ENCODE peak calls at places on chromosomes 1 and 21, in nine cellular contexts. One of them, this sample, is unnamed.

GRCh38 chr1:156281281-156282142 is 1.1 kb downstream of the SMG5 start:
- DNase-seq in cerebellar cortex: no peak
- DNase-seq in erythroblast: peak
- DNase-seq in ELR: peak
- DNase-seq in stimulated activated CD4-positive, alpha-beta T cell treated with anti-CD3 and anti-CD28 coated beads, Interleukin-1b, Interleukin-23, amount 100 ng/mL, for 1 hour: no peak
- DNase-seq in uterus: no peak
- DNase-seq in amygdala: no peak
- DNase-seq in A172: peak
- DNase-seq in T47D: no peak
- DNase-seq in this sample: peak

GRCh38 chr1:158728510-158729225 is 8.1 kb upstream of the OR6K3 start:
- DNase-seq in amygdala: no peak
- DNase-seq in stimulated activated CD4-positive, alpha-beta T cell treated with anti-CD3 and anti-CD28 coated beads, Interleukin-1b, Interleukin-23, amount 100 ng/mL, for 1 hour: no peak
- DNase-seq in T47D: no peak
- DNase-seq in uterus: no peak
- DNase-seq in cerebellar cortex: no peak
- DNase-seq in ELR: no peak
- DNase-seq in erythroblast: peak
- DNase-seq in A172: no peak
- DNase-seq in this sample: no peak

GRCh38 chr1:89957063-89957462 is 37.8 kb upstream of the ZNF326 start:
- DNase-seq in uterus: no peak
- DNase-seq in ELR: no peak
- DNase-seq in T47D: no peak
- DNase-seq in A172: no peak
- DNase-seq in cerebellar cortex: no peak
- DNase-seq in erythroblast: peak
- DNase-seq in amygdala: no peak
- DNase-seq in stimulated activated CD4-positive, alpha-beta T cell treated with anti-CD3 and anti-CD28 coated beads, Interleukin-1b, Interleukin-23, amount 100 ng/mL, for 1 hour: no peak
- DNase-seq in this sample: no peak

GRCh38 chr21:35933466-35933865 is 126.9 kb downstream of the SETD4 start:
- DNase-seq in ELR: peak
- DNase-seq in uterus: peak
- DNase-seq in amygdala: no peak
- DNase-seq in erythroblast: no peak
- DNase-seq in A172: peak
- DNase-seq in stimulated activated CD4-positive, alpha-beta T cell treated with anti-CD3 and anti-CD28 coated beads, Interleukin-1b, Interleukin-23, amount 100 ng/mL, for 1 hour: no peak
- DNase-seq in T47D: no peak
- DNase-seq in cerebellar cortex: peak
- DNase-seq in this sample: peak

GRCh38 chr1:22203335-22203734 is 60.4 kb upstream of the WNT4 start:
- DNase-seq in stimulated activated CD4-positive, alpha-beta T cell treated with anti-CD3 and anti-CD28 coated beads, Interleukin-1b, Interleukin-23, amount 100 ng/mL, for 1 hour: no peak
- DNase-seq in amygdala: no peak
- DNase-seq in T47D: no peak
- DNase-seq in erythroblast: no peak
- DNase-seq in A172: no peak
- DNase-seq in ELR: no peak
- DNase-seq in cerebellar cortex: no peak
- DNase-seq in uterus: no peak
- DNase-seq in this sample: no peak

GRCh38 chr1:212234431-212235298 is 50.5 kb upstream of the PPP2R5A start:
- DNase-seq in amygdala: no peak
- DNase-seq in cerebellar cortex: no peak
- DNase-seq in stimulated activated CD4-positive, alpha-beta T cell treated with anti-CD3 and anti-CD28 coated beads, Interleukin-1b, Interleukin-23, amount 100 ng/mL, for 1 hour: no peak
- DNase-seq in erythroblast: no peak
- DNase-seq in ELR: peak
- DNase-seq in T47D: no peak
- DNase-seq in A172: peak
- DNase-seq in uterus: peak
- DNase-seq in this sample: peak

GRCh38 chr21:27244796-27245195 is 277.9 kb upstream of the ADAMTS5 start:
- DNase-seq in T47D: no peak
- DNase-seq in stimulated activated CD4-positive, alpha-beta T cell treated with anti-CD3 and anti-CD28 coated beads, Interleukin-1b, Interleukin-23, amount 100 ng/mL, for 1 hour: no peak
- DNase-seq in amygdala: no peak
- DNase-seq in erythroblast: no peak
- DNase-seq in cerebellar cortex: no peak
- DNase-seq in uterus: no peak
- DNase-seq in ELR: no peak
- DNase-seq in A172: no peak
- DNase-seq in this sample: no peak

GRCh38 chr1:70896224-70896623 is 151.4 kb downstream of the PTGER3 start:
- DNase-seq in A172: peak
- DNase-seq in amygdala: no peak
- DNase-seq in ELR: peak
- DNase-seq in erythroblast: peak
- DNase-seq in cerebellar cortex: no peak
- DNase-seq in uterus: no peak
- DNase-seq in stimulated activated CD4-positive, alpha-beta T cell treated with anti-CD3 and anti-CD28 coated beads, Interleukin-1b, Interleukin-23, amount 100 ng/mL, for 1 hour: no peak
- DNase-seq in T47D: no peak
- DNase-seq in this sample: no peak

GRCh38 chr21:43301424-43302355 is 125.2 kb downstream of the SIK1 start:
- DNase-seq in A172: no peak
- DNase-seq in erythroblast: no peak
- DNase-seq in amygdala: no peak
- DNase-seq in ELR: no peak
- DNase-seq in uterus: no peak
- DNase-seq in cerebellar cortex: no peak
- DNase-seq in T47D: no peak
- DNase-seq in stimulated activated CD4-positive, alpha-beta T cell treated with anti-CD3 and anti-CD28 coated beads, Interleukin-1b, Interleukin-23, amount 100 ng/mL, for 1 hour: no peak
- DNase-seq in this sample: no peak

GRCh38 chr1:167862432-167863076 is 51.4 kb downstream of the ADCY10 start:
- DNase-seq in amygdala: no peak
- DNase-seq in cerebellar cortex: no peak
- DNase-seq in ELR: peak
- DNase-seq in A172: peak
- DNase-seq in erythroblast: no peak
- DNase-seq in T47D: no peak
- DNase-seq in stimulated activated CD4-positive, alpha-beta T cell treated with anti-CD3 and anti-CD28 coated beads, Interleukin-1b, Interleukin-23, amount 100 ng/mL, for 1 hour: no peak
- DNase-seq in uterus: no peak
- DNase-seq in this sample: no peak

GRCh38 chr1:60972841-60973364 is 109.5 kb upstream of the NFIA start:
- DNase-seq in cerebellar cortex: no peak
- DNase-seq in stimulated activated CD4-positive, alpha-beta T cell treated with anti-CD3 and anti-CD28 coated beads, Interleukin-1b, Interleukin-23, amount 100 ng/mL, for 1 hour: no peak
- DNase-seq in erythroblast: peak
- DNase-seq in A172: peak
- DNase-seq in T47D: no peak
- DNase-seq in uterus: no peak
- DNase-seq in ELR: peak
- DNase-seq in amygdala: no peak
- DNase-seq in this sample: peak

GRCh38 chr21:42187976-42188653 is 30.8 kb upstream of the ABCG1 start:
- DNase-seq in erythroblast: no peak
- DNase-seq in amygdala: no peak
- DNase-seq in T47D: no peak
- DNase-seq in cerebellar cortex: no peak
- DNase-seq in uterus: no peak
- DNase-seq in A172: peak
- DNase-seq in stimulated activated CD4-positive, alpha-beta T cell treated with anti-CD3 and anti-CD28 coated beads, Interleukin-1b, Interleukin-23, amount 100 ng/mL, for 1 hour: peak
- DNase-seq in ELR: peak
- DNase-seq in this sample: no peak

GRCh38 chr21:31310750-31311149 is 33.3 kb downstream of the TIAM1 start:
- DNase-seq in T47D: no peak
- DNase-seq in amygdala: no peak
- DNase-seq in A172: no peak
- DNase-seq in erythroblast: no peak
- DNase-seq in uterus: no peak
- DNase-seq in cerebellar cortex: no peak
- DNase-seq in stimulated activated CD4-positive, alpha-beta T cell treated with anti-CD3 and anti-CD28 coated beads, Interleukin-1b, Interleukin-23, amount 100 ng/mL, for 1 hour: no peak
- DNase-seq in ELR: no peak
- DNase-seq in this sample: no peak

GRCh38 chr1:164440222-164440621 is 118.8 kb upstream of the PBX1 start:
- DNase-seq in cerebellar cortex: no peak
- DNase-seq in stimulated activated CD4-positive, alpha-beta T cell treated with anti-CD3 and anti-CD28 coated beads, Interleukin-1b, Interleukin-23, amount 100 ng/mL, for 1 hour: no peak
- DNase-seq in amygdala: no peak
- DNase-seq in T47D: no peak
- DNase-seq in erythroblast: peak
- DNase-seq in ELR: peak
- DNase-seq in A172: peak
- DNase-seq in uterus: peak
- DNase-seq in this sample: peak

GRCh38 chr1:230747139-230747730 is at the start of gene CAPN9:
- DNase-seq in uterus: no peak
- DNase-seq in cerebellar cortex: no peak
- DNase-seq in erythroblast: no peak
- DNase-seq in T47D: no peak
- DNase-seq in A172: no peak
- DNase-seq in amygdala: no peak
- DNase-seq in ELR: no peak
- DNase-seq in stimulated activated CD4-positive, alpha-beta T cell treated with anti-CD3 and anti-CD28 coated beads, Interleukin-1b, Interleukin-23, amount 100 ng/mL, for 1 hour: no peak
- DNase-seq in this sample: no peak

GRCh38 chr1:20158358-20159070 is 19.4 kb downstream of the PLA2G2F start:
- DNase-seq in amygdala: no peak
- DNase-seq in uterus: no peak
- DNase-seq in T47D: no peak
- DNase-seq in stimulated activated CD4-positive, alpha-beta T cell treated with anti-CD3 and anti-CD28 coated beads, Interleukin-1b, Interleukin-23, amount 100 ng/mL, for 1 hour: no peak
- DNase-seq in erythroblast: no peak
- DNase-seq in ELR: no peak
- DNase-seq in A172: no peak
- DNase-seq in cerebellar cortex: no peak
- DNase-seq in this sample: no peak

GRCh38 chr1:247100676-247101279 is 3.4 kb downstream of the ZNF669 start:
- DNase-seq in A172: no peak
- DNase-seq in cerebellar cortex: no peak
- DNase-seq in amygdala: no peak
- DNase-seq in stimulated activated CD4-positive, alpha-beta T cell treated with anti-CD3 and anti-CD28 coated beads, Interleukin-1b, Interleukin-23, amount 100 ng/mL, for 1 hour: no peak
- DNase-seq in uterus: no peak
- DNase-seq in erythroblast: no peak
- DNase-seq in T47D: no peak
- DNase-seq in ELR: no peak
- DNase-seq in this sample: no peak

GRCh38 chr1:37875833-37876232 is 16.4 kb upstream of the MTF1 start:
- DNase-seq in uterus: no peak
- DNase-seq in stimulated activated CD4-positive, alpha-beta T cell treated with anti-CD3 and anti-CD28 coated beads, Interleukin-1b, Interleukin-23, amount 100 ng/mL, for 1 hour: no peak
- DNase-seq in cerebellar cortex: no peak
- DNase-seq in A172: no peak
- DNase-seq in ELR: peak
- DNase-seq in erythroblast: peak
- DNase-seq in T47D: no peak
- DNase-seq in amygdala: no peak
- DNase-seq in this sample: peak

GRCh38 chr21:36125513-36126121 is 9.3 kb upstream of the CBR3 start:
- DNase-seq in erythroblast: peak
- DNase-seq in cerebellar cortex: peak
- DNase-seq in uterus: no peak
- DNase-seq in T47D: no peak
- DNase-seq in A172: peak
- DNase-seq in amygdala: no peak
- DNase-seq in ELR: peak
- DNase-seq in stimulated activated CD4-positive, alpha-beta T cell treated with anti-CD3 and anti-CD28 coated beads, Interleukin-1b, Interleukin-23, amount 100 ng/mL, for 1 hour: no peak
- DNase-seq in this sample: peak

GRCh38 chr1:22627331-22627730 is 9.1 kb upstream of the C1QA start:
- DNase-seq in cerebellar cortex: no peak
- DNase-seq in amygdala: no peak
- DNase-seq in erythroblast: no peak
- DNase-seq in uterus: no peak
- DNase-seq in ELR: no peak
- DNase-seq in T47D: no peak
- DNase-seq in stimulated activated CD4-positive, alpha-beta T cell treated with anti-CD3 and anti-CD28 coated beads, Interleukin-1b, Interleukin-23, amount 100 ng/mL, for 1 hour: no peak
- DNase-seq in A172: no peak
- DNase-seq in this sample: no peak

GRCh38 chr1:12038356-12039140 is 19.2 kb downstream of the MIIP start:
- DNase-seq in T47D: no peak
- DNase-seq in A172: no peak
- DNase-seq in amygdala: no peak
- DNase-seq in ELR: no peak
- DNase-seq in uterus: no peak
- DNase-seq in stimulated activated CD4-positive, alpha-beta T cell treated with anti-CD3 and anti-CD28 coated beads, Interleukin-1b, Interleukin-23, amount 100 ng/mL, for 1 hour: no peak
- DNase-seq in cerebellar cortex: no peak
- DNase-seq in erythroblast: no peak
- DNase-seq in this sample: no peak

GRCh38 chr1:41438711-41439110 is 45.8 kb downstream of the EDN2 start:
- DNase-seq in T47D: no peak
- DNase-seq in uterus: no peak
- DNase-seq in cerebellar cortex: no peak
- DNase-seq in amygdala: no peak
- DNase-seq in stimulated activated CD4-positive, alpha-beta T cell treated with anti-CD3 and anti-CD28 coated beads, Interleukin-1b, Interleukin-23, amount 100 ng/mL, for 1 hour: no peak
- DNase-seq in erythroblast: no peak
- DNase-seq in A172: no peak
- DNase-seq in ELR: no peak
- DNase-seq in this sample: no peak

GRCh38 chr1:58206749-58207148 is 339.8 kb downstream of the OMA1 start:
- DNase-seq in stimulated activated CD4-positive, alpha-beta T cell treated with anti-CD3 and anti-CD28 coated beads, Interleukin-1b, Interleukin-23, amount 100 ng/mL, for 1 hour: no peak
- DNase-seq in erythroblast: no peak
- DNase-seq in uterus: no peak
- DNase-seq in T47D: no peak
- DNase-seq in cerebellar cortex: no peak
- DNase-seq in amygdala: no peak
- DNase-seq in A172: no peak
- DNase-seq in ELR: no peak
- DNase-seq in this sample: no peak

GRCh38 chr1:15758537-15758936 is at the start of gene FBLIM1:
- DNase-seq in amygdala: no peak
- DNase-seq in erythroblast: no peak
- DNase-seq in A172: no peak
- DNase-seq in ELR: peak
- DNase-seq in stimulated activated CD4-positive, alpha-beta T cell treated with anti-CD3 and anti-CD28 coated beads, Interleukin-1b, Interleukin-23, amount 100 ng/mL, for 1 hour: no peak
- DNase-seq in uterus: peak
- DNase-seq in T47D: no peak
- DNase-seq in cerebellar cortex: no peak
- DNase-seq in this sample: no peak

GRCh38 chr1:200960236-200960947 is 63.1 kb downstream of the KIF21B start:
- DNase-seq in A172: no peak
- DNase-seq in uterus: no peak
- DNase-seq in T47D: no peak
- DNase-seq in ELR: no peak
- DNase-seq in cerebellar cortex: no peak
- DNase-seq in stimulated activated CD4-positive, alpha-beta T cell treated with anti-CD3 and anti-CD28 coated beads, Interleukin-1b, Interleukin-23, amount 100 ng/mL, for 1 hour: no peak
- DNase-seq in erythroblast: no peak
- DNase-seq in amygdala: no peak
- DNase-seq in this sample: no peak

GRCh38 chr21:42614811-42615342 is 38.5 kb upstream of the PDE9A start:
- DNase-seq in ELR: peak
- DNase-seq in cerebellar cortex: no peak
- DNase-seq in uterus: no peak
- DNase-seq in stimulated activated CD4-positive, alpha-beta T cell treated with anti-CD3 and anti-CD28 coated beads, Interleukin-1b, Interleukin-23, amount 100 ng/mL, for 1 hour: peak
- DNase-seq in erythroblast: peak
- DNase-seq in amygdala: no peak
- DNase-seq in T47D: peak
- DNase-seq in A172: no peak
- DNase-seq in this sample: peak

GRCh38 chr1:161986328-161986727 is 37.3 kb downstream of the OLFML2B start:
- DNase-seq in amygdala: peak
- DNase-seq in T47D: no peak
- DNase-seq in ELR: no peak
- DNase-seq in uterus: no peak
- DNase-seq in erythroblast: no peak
- DNase-seq in A172: no peak
- DNase-seq in cerebellar cortex: no peak
- DNase-seq in stimulated activated CD4-positive, alpha-beta T cell treated with anti-CD3 and anti-CD28 coated beads, Interleukin-1b, Interleukin-23, amount 100 ng/mL, for 1 hour: no peak
- DNase-seq in this sample: no peak

GRCh38 chr1:51351907-51352306 is 21.5 kb upstream of the TTC39A start:
- DNase-seq in A172: no peak
- DNase-seq in amygdala: no peak
- DNase-seq in ELR: no peak
- DNase-seq in stimulated activated CD4-positive, alpha-beta T cell treated with anti-CD3 and anti-CD28 coated beads, Interleukin-1b, Interleukin-23, amount 100 ng/mL, for 1 hour: no peak
- DNase-seq in T47D: no peak
- DNase-seq in cerebellar cortex: no peak
- DNase-seq in erythroblast: no peak
- DNase-seq in uterus: no peak
- DNase-seq in this sample: no peak

GRCh38 chr21:32351428-32351827 is 41.4 kb downstream of the URB1 start:
- DNase-seq in A172: no peak
- DNase-seq in ELR: no peak
- DNase-seq in stimulated activated CD4-positive, alpha-beta T cell treated with anti-CD3 and anti-CD28 coated beads, Interleukin-1b, Interleukin-23, amount 100 ng/mL, for 1 hour: no peak
- DNase-seq in amygdala: no peak
- DNase-seq in T47D: peak
- DNase-seq in erythroblast: no peak
- DNase-seq in cerebellar cortex: no peak
- DNase-seq in uterus: no peak
- DNase-seq in this sample: no peak

GRCh38 chr1:66532798-66533783 is 862 bp upstream of the SGIP1 start:
- DNase-seq in cerebellar cortex: no peak
- DNase-seq in stimulated activated CD4-positive, alpha-beta T cell treated with anti-CD3 and anti-CD28 coated beads, Interleukin-1b, Interleukin-23, amount 100 ng/mL, for 1 hour: no peak
- DNase-seq in ELR: peak
- DNase-seq in uterus: peak
- DNase-seq in erythroblast: peak
- DNase-seq in amygdala: no peak
- DNase-seq in A172: no peak
- DNase-seq in T47D: no peak
- DNase-seq in this sample: peak

GRCh38 chr1:156004843-156005593 is 15.7 kb downstream of the SSR2 start:
- DNase-seq in stimulated activated CD4-positive, alpha-beta T cell treated with anti-CD3 and anti-CD28 coated beads, Interleukin-1b, Interleukin-23, amount 100 ng/mL, for 1 hour: no peak
- DNase-seq in A172: no peak
- DNase-seq in T47D: no peak
- DNase-seq in ELR: no peak
- DNase-seq in cerebellar cortex: no peak
- DNase-seq in amygdala: no peak
- DNase-seq in uterus: no peak
- DNase-seq in erythroblast: no peak
- DNase-seq in this sample: no peak

This sample was measured in renal cortical epithelial cell.